ENCODE peak calls at places on chromosomes 5 and 9, in four cellular contexts. Q, I, M and U are unnamed samples.

GRCh38 chr5:155839251-155840037 is 487.5 kb upstream of the SGCD start:
- DNase-seq in Q (no peak), I (no peak), M (no peak), U (no peak)

GRCh38 chr5:14467251-14467650 is 114.3 kb upstream of the OTULINL start:
- DNase-seq in Q (no peak), I (no peak), M (no peak), U (no peak)

GRCh38 chr9:8604201-8604600 is 804.6 kb upstream of the DMAC1 start:
- DNase-seq in Q (no peak), I (no peak), M (no peak), U (peak)

GRCh38 chr5:81245871-81246235 is 12.7 kb downstream of the CKMT2 start:
- DNase-seq in Q (no peak), I (no peak), M (no peak), U (no peak)

GRCh38 chr9:125649315-125649714 is 57.7 kb downstream of the MAPKAP1 start:
- DNase-seq in Q (peak), I (peak), M (peak), U (peak)

GRCh38 chr9:118732998-118733397 is 636.2 kb downstream of the BRINP1 start:
- DNase-seq in Q (no peak), I (no peak), M (no peak), U (no peak)

GRCh38 chr9:129639756-129640085 is 2.2 kb downstream of the ASB6 start:
- DNase-seq in Q (no peak), I (no peak), M (no peak), U (no peak)

GRCh38 chr9:79312686-79313421 is 258.9 kb upstream of the TLE4 start:
- DNase-seq in Q (no peak), I (no peak), M (no peak), U (no peak)

GRCh38 chr9:115373000-115373709 is 255.2 kb upstream of the TNC start:
- DNase-seq in Q (peak), I (peak), M (no peak), U (peak)

GRCh38 chr5:622359-622758 is 10.2 kb downstream of the CEP72 start:
- DNase-seq in Q (no peak), I (no peak), M (no peak), U (no peak)

GRCh38 chr9:38393128-38393809 is 767 bp downstream of the ALDH1B1 start:
- DNase-seq in Q (peak), I (peak), M (no peak), U (no peak)

GRCh38 chr5:166672431-166672830 is 1619.0 kb upstream of the WWC1 start:
- DNase-seq in Q (no peak), I (no peak), M (no peak), U (no peak)

GRCh38 chr9:92385953-92386352 is 18.4 kb downstream of the OGN start:
- DNase-seq in Q (no peak), I (peak), M (no peak), U (no peak)

GRCh38 chr9:2157277-2158105 is 142.3 kb downstream of the SMARCA2 start:
- DNase-seq in Q (peak), I (peak), M (peak), U (no peak)

GRCh38 chr9:90909225-90909624 is 107.6 kb downstream of the SYK start:
- DNase-seq in Q (no peak), I (no peak), M (no peak), U (no peak)

GRCh38 chr5:171920765-171921391 is 85.6 kb downstream of the FBXW11 start:
- DNase-seq in Q (no peak), I (no peak), M (no peak), U (no peak)

GRCh38 chr5:131607418-131607817 is 27.6 kb downstream of the RAPGEF6 start:
- DNase-seq in Q (no peak), I (no peak), M (peak), U (no peak)

GRCh38 chr5:155929081-155929480 is 397.9 kb upstream of the SGCD start:
- DNase-seq in Q (no peak), I (no peak), M (no peak), U (no peak)

GRCh38 chr9:27655454-27655853 is 82.2 kb upstream of the C9orf72 start:
- DNase-seq in Q (no peak), I (no peak), M (no peak), U (no peak)

GRCh38 chr5:141351591-141351990 is 1.7 kb downstream of the PCDHGB1 start:
- DNase-seq in Q (no peak), I (no peak), M (no peak), U (no peak)

GRCh38 chr9:123953601-123954011 is 23.7 kb upstream of the DENND1A start:
- DNase-seq in Q (no peak), I (no peak), M (no peak), U (no peak)

GRCh38 chr5:42929871-42930270 is 110.2 kb downstream of the ANXA2R start:
- DNase-seq in Q (no peak), I (no peak), M (no peak), U (no peak)

GRCh38 chr5:96242536-96242935 is 190.5 kb downstream of the PCSK1 start:
- DNase-seq in Q (no peak), I (no peak), M (no peak), U (no peak)

GRCh38 chr5:113678924-113679575 is 165.6 kb downstream of the YTHDC2 start:
- DNase-seq in Q (peak), I (peak), M (peak), U (no peak)

GRCh38 chr9:35044071-35044470 is 28.4 kb downstream of the VCP start:
- DNase-seq in Q (no peak), I (peak), M (no peak), U (no peak)

GRCh38 chr9:93232388-93232965 is 48.5 kb downstream of the WNK2 start:
- DNase-seq in Q (no peak), I (no peak), M (no peak), U (no peak)